ENCODE peak calls at places on chromosomes 6 and 20, in nine cellular contexts. X is Peyer's patch, E is neural progenitor cell, U is OCI-LY7, Q is heart left ventricle, V is left ventricle myocardium inferior, L is fibroblast of lung, C is MM.1S, T is suprapubic skin. A is an unnamed sample. For H3K4me1 and H3K9me3, the result is how much of the 10 kb centered on the place peaks cover.

GRCh38 chr6:24667378-24667803 is 514 bp downstream of the ACOT13 start:
- DNase-seq in C (no peak), L (peak), T (no peak), E (no peak), Q (no peak), X (no peak), U (peak), V (no peak), A (peak)

GRCh38 chr20:37867289-37868195 is 35.4 kb upstream of the VSTM2L start:
- DNase-seq in V (no peak), X (peak), C (no peak), U (no peak), T (no peak), Q (no peak), L (no peak), E (no peak), A (no peak)

GRCh38 chr6:136037246-136037884 is 185.9 kb downstream of the PDE7B start:
- DNase-seq in E (no peak), L (no peak), C (no peak), U (no peak), V (peak), Q (no peak), T (no peak), X (peak), A (no peak)

GRCh38 chr20:12984069-12984765 is 24.6 kb upstream of the SPTLC3 start:
- DNase-seq in V (no peak), C (no peak), Q (no peak), E (no peak), U (no peak), L (peak), T (no peak), X (no peak), A (no peak)

GRCh38 chr20:13430346-13431002 is 208.3 kb downstream of the TASP1 start:
- DNase-seq in E (no peak), Q (no peak), T (no peak), X (no peak), U (peak), L (peak), C (no peak), V (no peak), A (no peak)

GRCh38 chr6:39225946-39226437 is 3.3 kb downstream of the KCNK5 start:
- DNase-seq in Q (no peak), T (no peak), C (no peak), E (no peak), L (no peak), U (no peak), V (no peak), X (no peak), A (peak)

GRCh38 chr6:169490830-169491229 is 211.0 kb downstream of the WDR27 start:
- DNase-seq in V (no peak), L (peak), Q (no peak), U (no peak), C (no peak), T (no peak), X (no peak), E (no peak), A (no peak)

GRCh38 chr20:44068780-44069191 is 118.2 kb downstream of the JPH2 start:
- DNase-seq in L (no peak), X (no peak), V (no peak), C (no peak), T (peak), E (no peak), Q (no peak), U (no peak), A (no peak)

GRCh38 chr20:11716239-11716944 is 201.3 kb upstream of the BTBD3 start:
- DNase-seq in U (peak), T (no peak), X (no peak), L (peak), V (no peak), C (no peak), Q (no peak), E (peak), A (no peak)

GRCh38 chr6:94052754-94053153 is 633.4 kb upstream of the EPHA7 start:
- DNase-seq in X (no peak), V (no peak), U (no peak), E (peak), L (no peak), C (peak), T (no peak), Q (no peak), A (no peak)

GRCh38 chr6:157240960-157241311 is 82.4 kb downstream of the TMEM242 start:
- DNase-seq in Q (no peak), X (no peak), C (no peak), V (no peak), E (no peak), T (no peak), U (no peak), L (no peak), A (no peak)

GRCh38 chr6:33592595-33593413 is 12.7 kb upstream of the BAK1 start:
- DNase-seq in C (no peak), U (peak), E (peak), X (peak), T (no peak), L (peak), V (no peak), Q (no peak), A (peak)

GRCh38 chr20:49186535-49187329 is 1.4 kb downstream of the STAU1 start:
- DNase-seq in L (peak), Q (peak), E (peak), U (peak), V (peak), X (peak), T (no peak), C (peak), A (peak)

DNA sequence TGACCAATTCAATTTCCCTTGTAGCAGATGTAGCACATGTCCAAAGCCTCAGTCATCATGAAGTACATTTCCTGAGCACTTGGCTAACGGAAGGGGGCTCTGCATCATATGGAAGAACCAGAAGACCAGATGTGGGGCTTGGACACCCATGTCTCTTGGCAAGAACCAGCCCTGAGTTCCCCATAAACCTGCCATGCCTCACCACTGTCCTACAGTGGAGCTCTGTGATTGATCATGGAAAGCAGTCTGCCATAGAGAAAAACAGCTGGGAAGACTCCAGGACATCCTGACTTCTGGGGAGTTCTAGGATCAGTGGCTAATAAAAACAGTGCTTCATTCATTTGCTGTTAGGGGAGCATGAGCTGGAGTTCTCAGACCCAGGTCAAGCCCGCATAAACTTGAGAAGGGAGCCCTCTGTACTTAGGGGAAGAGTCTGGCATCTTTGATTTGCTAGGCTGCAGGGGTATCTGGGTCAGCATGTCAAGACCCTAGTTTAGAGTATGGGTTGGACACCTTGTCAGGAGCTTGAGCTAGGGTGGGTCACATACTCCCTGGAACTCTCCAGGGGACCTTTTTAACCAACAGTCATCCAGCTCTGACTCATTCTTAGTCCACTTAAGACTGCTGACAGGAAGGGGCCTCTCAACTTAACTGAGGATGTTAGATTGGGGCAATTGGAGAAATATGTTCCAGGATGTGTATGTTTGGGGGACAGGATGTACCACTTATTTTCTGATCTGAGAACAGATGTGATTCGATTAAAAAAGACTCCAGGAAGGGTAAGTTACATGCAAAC is 26.3 kb upstream of the TRAM2 start:
- DNase-seq in T (no peak), V (no peak), E (no peak), U (peak), L (peak), X (no peak), C (no peak), Q (no peak), A (no peak)
- TF ChIP-seq CTCF in T (no peak), V (no peak), E (no peak), U (peak), L (no peak), X (no peak), C (no peak), Q (no peak), A (no peak)

DNA sequence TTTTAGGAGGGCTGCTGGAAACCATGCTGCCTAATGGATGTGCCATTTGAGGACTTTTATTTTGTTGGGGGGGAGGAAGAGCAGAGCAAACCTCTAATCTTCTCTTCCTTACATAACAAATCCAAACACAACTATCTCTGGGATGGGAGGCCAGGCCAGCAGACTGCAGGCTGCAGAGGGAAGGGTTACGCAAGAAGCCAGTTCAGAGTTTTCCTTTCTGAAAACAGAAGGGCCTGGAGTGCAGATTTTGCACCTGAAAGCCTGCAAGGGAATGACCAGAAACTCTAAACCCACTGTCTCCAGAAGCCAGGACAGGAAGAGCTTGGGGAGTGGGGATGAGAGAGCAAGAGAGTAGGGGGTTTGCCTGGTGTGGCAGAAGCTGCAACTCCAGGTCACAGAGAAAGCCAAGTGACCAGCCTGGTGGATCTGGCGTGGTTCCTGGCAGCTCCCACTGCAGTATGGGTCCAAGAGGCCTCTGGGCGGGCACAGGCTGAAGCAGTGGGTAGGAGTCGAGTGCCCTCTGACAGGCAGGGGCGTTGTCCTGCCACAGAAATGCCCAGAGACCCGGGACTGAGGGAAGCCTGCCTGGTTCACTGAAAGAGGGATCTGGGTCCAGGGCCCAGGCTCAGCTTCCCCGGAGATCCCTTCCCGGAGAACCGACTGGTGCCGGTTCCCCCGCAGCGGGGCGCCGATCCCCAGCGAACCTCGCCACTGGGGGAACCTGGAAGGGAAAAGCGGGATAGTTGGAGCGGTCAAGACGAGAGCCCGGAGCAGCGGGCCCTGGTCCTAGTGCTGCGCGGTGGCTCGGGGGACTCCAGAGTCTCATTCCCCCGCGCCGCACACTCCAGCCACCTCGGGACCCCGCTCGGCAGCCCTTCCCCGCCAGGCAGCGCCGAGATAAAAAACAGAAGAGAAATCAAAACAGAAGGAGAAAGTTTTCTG is 6.7 kb downstream of the MAFB start:
- DNase-seq in V (peak), T (no peak), L (no peak), U (no peak), E (peak), X (no peak), C (no peak), Q (peak), A (no peak)
- H3K4me1 ChIP-seq in V (under half), T (half or more), L (under half), U (under half), E (under half), X (under half), C (under half), Q (under half), A (under half)

GRCh38 chr6:40759259-40759658 is 172.1 kb upstream of the LRFN2 start:
- DNase-seq in Q (no peak), L (no peak), E (no peak), V (no peak), T (no peak), U (no peak), X (no peak), C (no peak), A (no peak)

GRCh38 chr6:40763001-40763400 is 175.8 kb upstream of the LRFN2 start:
- DNase-seq in Q (peak), E (no peak), X (peak), T (no peak), C (no peak), L (no peak), U (no peak), V (peak), A (peak)
- H3K9me3 ChIP-seq in Q (under half), E (under half), X (under half), T (under half), C (under half), L (under half), U (under half), V (under half), A (under half)

GRCh38 chr20:25082498-25082873 is 545 bp upstream of the VSX1 start:
- DNase-seq in T (no peak), V (no peak), E (peak), X (no peak), L (no peak), U (no peak), Q (no peak), C (no peak), A (no peak)

GRCh38 chr20:25083141-25083772 is 1.3 kb upstream of the VSX1 start:
- DNase-seq in C (no peak), T (no peak), U (no peak), V (no peak), L (no peak), Q (no peak), E (peak), X (no peak), A (no peak)

GRCh38 chr20:25084616-25085187 is 2.8 kb upstream of the VSX1 start:
- DNase-seq in C (no peak), U (no peak), V (no peak), X (no peak), L (no peak), Q (no peak), T (no peak), E (peak), A (no peak)

GRCh38 chr20:25085756-25086495 is 4.0 kb upstream of the VSX1 start:
- DNase-seq in U (no peak), Q (no peak), E (no peak), C (no peak), V (no peak), T (no peak), X (no peak), L (no peak), A (no peak)

GRCh38 chr20:25083773-25084615 is 2.1 kb upstream of the VSX1 start:
- DNase-seq in Q (no peak), V (no peak), E (peak), L (no peak), C (no peak), T (no peak), X (no peak), U (no peak), A (no peak)
- TF ChIP-seq CTCF in Q (peak), V (peak), E (peak), L (peak), C (peak), T (no peak), X (no peak), U (no peak), A (no peak)

A was measured in mucosa of descending colon.